ENCODE peak calls at places on chromosomes 16 and 17, in nine cellular contexts. M, G, P, F, V, X, C, E and U are unnamed samples.

GRCh38 chr16:47141773-47142468 is 1.8 kb downstream of the NETO2 start:
- DNase-seq in M (peak; percentile 89), G (peak; percentile 90), P (peak; percentile 71), F (peak; percentile 85), V (peak; percentile 93), X (peak; percentile 94), C (peak; percentile 64), E (peak; percentile 72), U (peak; percentile 92)

GRCh38 chr16:7150230-7150629 is 182.4 kb upstream of the RBFOX1 start:
- DNase-seq in M (no peak), G (no peak), P (no peak), F (no peak), V (no peak), X (no peak), C (no peak), E (no peak), U (no peak)

GRCh38 chr16:88478889-88479794 is 26.1 kb downstream of the ZFPM1 start:
- DNase-seq in M (peak; percentile 43), G (no peak), P (no peak), F (no peak), V (no peak), X (no peak), C (no peak), E (no peak), U (no peak)

GRCh38 chr17:75853410-75853809 is 1.7 kb downstream of the WBP2 start:
- DNase-seq in M (no peak), G (no peak), P (no peak), F (peak; percentile 86), V (no peak), X (no peak), C (no peak), E (no peak), U (no peak)

GRCh38 chr16:88804552-88805339 is 1.2 kb downstream of the CDT1 start:
- DNase-seq in M (no peak), G (no peak), P (peak; percentile 26), F (no peak), V (no peak), X (peak; percentile 58), C (no peak), E (no peak), U (peak; percentile 50)

GRCh38 chr16:13999895-14000425 is 71.2 kb upstream of the MRTFB start:
- DNase-seq in M (peak; percentile 86), G (no peak), P (no peak), F (no peak), V (no peak), X (no peak), C (no peak), E (peak; percentile 42), U (no peak)

GRCh38 chr17:35588196-35588920 is 1.2 kb downstream of the AP2B1 start:
- DNase-seq in M (no peak), G (no peak), P (no peak), F (peak; percentile 71), V (no peak), X (no peak), C (no peak), E (no peak), U (no peak)

GRCh38 chr16:63806794-63807506 is 1314.9 kb downstream of the CDH11 start:
- DNase-seq in M (no peak), G (no peak), P (no peak), F (no peak), V (no peak), X (no peak), C (no peak), E (no peak), U (no peak)

GRCh38 chr16:54926166-54926838 is 4.4 kb upstream of the IRX5 start:
- DNase-seq in M (no peak), G (peak; percentile 34), P (no peak), F (no peak), V (no peak), X (peak; percentile 18), C (no peak), E (no peak), U (no peak)

GRCh38 chr16:68506331-68507053 is 32.6 kb upstream of the ZFP90 start:
- DNase-seq in M (no peak), G (no peak), P (no peak), F (peak; percentile 11), V (no peak), X (no peak), C (no peak), E (no peak), U (no peak)

GRCh38 chr17:41710472-41711090 is 1.6 kb upstream of the GAST start:
- DNase-seq in M (no peak), G (no peak), P (no peak), F (peak; percentile 86), V (no peak), X (no peak), C (no peak), E (no peak), U (no peak)

GRCh38 chr17:27295945-27296344 is 2.0 kb downstream of the WSB1 start:
- DNase-seq in M (no peak), G (no peak), P (no peak), F (no peak), V (no peak), X (no peak), C (no peak), E (no peak), U (no peak)

GRCh38 chr16:83058376-83058775 is 431.6 kb downstream of the CDH13 start:
- DNase-seq in M (no peak), G (no peak), P (no peak), F (no peak), V (no peak), X (no peak), C (no peak), E (no peak), U (no peak)

DNA sequence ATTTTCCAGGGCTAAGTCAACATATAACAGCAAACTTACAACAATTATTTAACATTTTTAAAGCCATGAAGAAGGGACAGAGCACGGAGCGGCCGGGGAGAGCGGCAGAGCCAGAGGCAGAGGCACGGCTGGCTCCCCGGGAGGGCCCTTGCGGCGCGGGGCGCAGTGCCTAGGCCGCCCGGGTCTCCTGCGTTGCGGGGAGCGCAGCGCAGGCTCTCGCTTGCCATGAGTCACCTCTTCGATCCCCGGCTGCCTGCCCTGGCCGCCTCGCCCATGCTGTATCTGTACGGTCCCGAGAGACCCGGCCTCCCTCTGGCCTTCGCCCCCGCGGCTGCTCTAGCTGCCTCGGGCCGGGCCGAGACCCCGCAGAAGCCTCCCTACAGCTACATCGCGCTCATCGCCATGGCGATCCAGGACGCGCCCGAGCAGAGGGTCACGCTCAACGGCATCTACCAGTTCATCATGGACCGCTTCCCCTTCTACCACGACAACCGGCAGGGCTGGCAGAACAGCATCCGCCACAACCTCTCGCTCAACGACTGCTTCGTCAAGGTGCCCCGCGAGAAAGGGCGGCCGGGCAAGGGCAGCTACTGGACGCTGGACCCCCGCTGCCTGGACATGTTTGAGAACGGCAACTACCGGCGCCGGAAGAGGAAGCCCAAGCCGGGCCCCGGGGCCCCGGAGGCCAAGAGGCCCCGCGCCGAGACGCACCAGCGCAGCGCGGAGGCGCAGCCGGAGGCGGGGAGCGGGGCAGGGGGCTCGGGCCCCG is at the start of gene FOXL1:
- DNase-seq in M (no peak), G (peak; percentile 53), P (no peak), F (peak; percentile 78), V (peak; percentile 58), X (no peak), C (no peak), E (peak; percentile 57), U (no peak)
- H3K27me3 ChIP-seq in M (peaks cover 66% of the 10 kb centered on the region), G (no peaks in the 10 kb centered on the region), P (peaks cover 20% of the 10 kb centered on the region), F (no peaks in the 10 kb centered on the region), V (peaks cover 98% of the 10 kb centered on the region), X (peaks cover 61% of the 10 kb centered on the region), C (peaks cover 29% of the 10 kb centered on the region), E (peaks cover 98% of the 10 kb centered on the region), U (no peaks in the 10 kb centered on the region)

DNA sequence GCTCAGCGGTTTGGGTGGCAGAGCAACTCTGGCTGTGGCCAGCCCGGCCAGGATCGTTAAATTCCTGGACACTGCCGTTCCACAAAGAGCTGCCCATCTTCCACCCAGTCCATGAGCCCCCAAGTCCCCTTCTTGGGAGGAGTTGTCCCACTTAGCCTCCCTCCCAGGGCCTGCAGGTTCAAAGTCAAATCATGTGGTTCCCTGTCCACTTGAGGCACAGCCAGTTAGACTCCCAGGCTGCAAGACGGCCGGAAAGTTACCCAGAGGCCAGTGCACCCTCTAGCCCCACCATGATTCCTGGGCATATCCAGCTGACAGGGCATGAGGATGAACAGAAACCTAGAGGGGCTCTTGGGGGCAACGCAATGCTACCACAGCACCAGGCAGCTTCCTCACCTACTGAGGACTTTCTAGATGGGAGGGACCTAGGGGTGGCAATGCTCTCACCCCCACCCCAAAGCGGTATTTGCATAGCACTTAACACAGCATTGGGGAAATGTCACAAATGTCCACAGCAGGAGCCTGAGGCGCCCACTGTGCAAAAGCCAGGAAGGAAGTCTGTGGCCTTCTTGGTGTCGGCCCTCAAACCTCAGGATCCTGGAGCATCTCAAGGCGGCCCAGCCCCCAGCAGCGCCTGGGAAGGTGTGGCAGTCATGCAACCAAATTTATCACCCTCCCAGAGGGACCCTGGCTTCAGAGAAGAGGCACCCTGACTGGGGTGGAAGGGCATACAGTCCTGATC is 45.4 kb downstream of the WNT3 start:
- DNase-seq in M (peak; percentile 40), G (no peak), P (no peak), F (no peak), V (no peak), X (no peak), C (no peak), E (no peak), U (no peak)
- H3K27me3 ChIP-seq in M (no peaks in the 10 kb centered on the region), G (no peaks in the 10 kb centered on the region), P (peaks cover 30% of the 10 kb centered on the region), F (peaks cover 2% of the 10 kb centered on the region), V (peaks cover 79% of the 10 kb centered on the region), X (peaks cover 66% of the 10 kb centered on the region), C (peaks cover 19% of the 10 kb centered on the region), E (peaks cover 36% of the 10 kb centered on the region), U (no peaks in the 10 kb centered on the region)

DNA sequence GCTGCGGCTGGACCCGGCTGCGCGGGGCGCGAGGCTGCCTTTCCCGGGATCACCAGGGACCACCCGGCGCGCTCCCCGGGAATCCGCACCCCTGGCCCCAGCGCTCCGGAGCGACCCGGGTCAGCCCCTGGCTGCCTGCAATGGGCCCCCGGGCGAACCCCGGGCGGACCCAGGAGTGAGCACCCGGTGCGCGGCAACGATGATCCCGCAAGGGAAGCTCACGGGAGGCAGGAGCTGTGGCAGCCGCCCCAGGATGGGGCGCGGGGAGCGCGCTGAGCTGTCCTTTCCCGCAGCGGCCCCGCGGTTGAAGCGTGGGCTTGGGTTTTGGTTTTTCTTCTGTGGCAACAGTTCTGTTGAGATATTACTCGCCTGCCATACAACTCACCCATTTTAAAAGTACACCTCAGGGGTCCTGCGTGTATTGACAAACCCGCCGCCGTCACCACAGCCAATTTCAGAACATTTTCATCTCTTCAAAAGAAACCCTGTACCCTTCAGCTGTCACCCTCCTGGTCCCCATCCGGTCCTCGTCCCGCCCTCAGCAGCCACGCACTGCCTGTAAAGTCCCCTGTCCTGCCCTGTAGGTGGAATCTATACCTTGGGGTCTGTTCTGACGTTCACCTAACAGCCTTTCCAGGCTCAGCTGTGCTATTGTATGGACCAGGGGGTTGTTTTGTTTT is 12.8 kb downstream of the CHMP6 start:
- DNase-seq in M (no peak), G (no peak), P (no peak), F (no peak), V (peak; percentile 39), X (no peak), C (no peak), E (no peak), U (no peak)
- H3K27me3 ChIP-seq in M (peaks cover 31% of the 10 kb centered on the region), G (peaks cover 27% of the 10 kb centered on the region), P (peaks cover 10% of the 10 kb centered on the region), F (peaks cover 15% of the 10 kb centered on the region), V (peaks cover 63% of the 10 kb centered on the region), X (peaks cover 25% of the 10 kb centered on the region), C (no peaks in the 10 kb centered on the region), E (peaks cover 36% of the 10 kb centered on the region), U (peaks cover 29% of the 10 kb centered on the region)

DNA sequence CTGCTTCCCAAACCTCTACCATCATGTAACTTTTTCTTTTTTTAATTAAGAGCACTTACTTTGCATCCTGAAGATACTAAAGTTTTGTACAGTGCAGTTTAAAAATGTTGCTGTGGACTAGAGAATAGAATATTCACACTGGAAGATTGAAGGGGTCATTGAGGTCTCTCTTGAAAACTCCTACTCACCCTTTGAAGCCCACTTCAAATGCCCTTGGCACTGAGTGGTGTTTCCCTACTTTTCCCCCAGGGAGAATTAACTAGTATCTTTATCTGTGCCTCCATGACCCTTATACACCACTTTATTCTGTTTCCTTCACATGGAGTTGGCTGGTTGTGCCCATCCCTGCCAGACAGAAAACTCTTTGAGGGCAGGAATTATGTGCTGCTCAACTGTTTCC is 19.6 kb upstream of the CRHR1 start:
- DNase-seq in M (no peak), G (no peak), P (no peak), F (no peak), V (no peak), X (no peak), C (no peak), E (no peak), U (no peak)
- H3K27me3 ChIP-seq in M (no peaks in the 10 kb centered on the region), G (peaks cover 21% of the 10 kb centered on the region), P (peaks cover 12% of the 10 kb centered on the region), F (peaks cover 1% of the 10 kb centered on the region), V (no peaks in the 10 kb centered on the region), X (peaks cover 73% of the 10 kb centered on the region), C (no peaks in the 10 kb centered on the region), E (peaks cover 82% of the 10 kb centered on the region), U (no peaks in the 10 kb centered on the region)